ENCODE peak calls at places on chromosomes 7 and 10, in ten cellular contexts. One of them, this sample, is unnamed.

GRCh38 chr7:69561256-69561655 is 37.0 kb upstream of the AUTS2 start:
- DNase-seq in GOT3: no peak
- DNase-seq in left lung: no peak
- DNase-seq in activated T-helper 1 cell treated with Interleukin-2 at 50 U/mL for 16 hours: no peak
- DNase-seq in esophagus squamous epithelium: no peak
- DNase-seq in chondrocyte: no peak
- DNase-seq in memory B cell: no peak
- DNase-seq in adipocyte: no peak
- DNase-seq in WTC11: no peak
- DNase-seq in smooth muscle cell of the brain vasculature: no peak
- DNase-seq in this sample: no peak

GRCh38 chr7:12281026-12281425 is 69.9 kb downstream of the TMEM106B start:
- DNase-seq in memory B cell: no peak
- DNase-seq in esophagus squamous epithelium: no peak
- DNase-seq in WTC11: no peak
- DNase-seq in activated T-helper 1 cell treated with Interleukin-2 at 50 U/mL for 16 hours: no peak
- DNase-seq in GOT3: no peak
- DNase-seq in adipocyte: peak
- DNase-seq in chondrocyte: no peak
- DNase-seq in smooth muscle cell of the brain vasculature: no peak
- DNase-seq in left lung: no peak
- DNase-seq in this sample: no peak

GRCh38 chr7:151308256-151308655 is 33.4 kb upstream of the NUB1 start:
- DNase-seq in WTC11: no peak
- DNase-seq in esophagus squamous epithelium: no peak
- DNase-seq in activated T-helper 1 cell treated with Interleukin-2 at 50 U/mL for 16 hours: no peak
- DNase-seq in chondrocyte: no peak
- DNase-seq in left lung: no peak
- DNase-seq in memory B cell: no peak
- DNase-seq in GOT3: no peak
- DNase-seq in adipocyte: no peak
- DNase-seq in smooth muscle cell of the brain vasculature: no peak
- DNase-seq in this sample: no peak

GRCh38 chr7:127392182-127392565 is 334 bp downstream of the ZNF800 start:
- DNase-seq in left lung: peak
- DNase-seq in memory B cell: peak
- DNase-seq in chondrocyte: peak
- DNase-seq in GOT3: no peak
- DNase-seq in adipocyte: no peak
- DNase-seq in WTC11: peak
- DNase-seq in activated T-helper 1 cell treated with Interleukin-2 at 50 U/mL for 16 hours: peak
- DNase-seq in esophagus squamous epithelium: peak
- DNase-seq in smooth muscle cell of the brain vasculature: no peak
- DNase-seq in this sample: peak

GRCh38 chr10:14822879-14823755 is 14.7 kb downstream of the CDNF start:
- DNase-seq in adipocyte: peak
- DNase-seq in GOT3: no peak
- DNase-seq in memory B cell: peak
- DNase-seq in WTC11: peak
- DNase-seq in left lung: no peak
- DNase-seq in smooth muscle cell of the brain vasculature: no peak
- DNase-seq in chondrocyte: no peak
- DNase-seq in activated T-helper 1 cell treated with Interleukin-2 at 50 U/mL for 16 hours: no peak
- DNase-seq in esophagus squamous epithelium: no peak
- DNase-seq in this sample: peak

GRCh38 chr7:2445047-2445446 is 31.2 kb downstream of the GRIFIN start:
- DNase-seq in adipocyte: no peak
- DNase-seq in activated T-helper 1 cell treated with Interleukin-2 at 50 U/mL for 16 hours: no peak
- DNase-seq in GOT3: no peak
- DNase-seq in chondrocyte: no peak
- DNase-seq in smooth muscle cell of the brain vasculature: no peak
- DNase-seq in left lung: no peak
- DNase-seq in memory B cell: no peak
- DNase-seq in esophagus squamous epithelium: no peak
- DNase-seq in WTC11: no peak
- DNase-seq in this sample: no peak

GRCh38 chr7:75872073-75872782 is 6.6 kb upstream of the RHBDD2 start:
- DNase-seq in esophagus squamous epithelium: no peak
- DNase-seq in adipocyte: peak
- DNase-seq in chondrocyte: no peak
- DNase-seq in WTC11: no peak
- DNase-seq in activated T-helper 1 cell treated with Interleukin-2 at 50 U/mL for 16 hours: no peak
- DNase-seq in memory B cell: no peak
- DNase-seq in left lung: no peak
- DNase-seq in GOT3: no peak
- DNase-seq in smooth muscle cell of the brain vasculature: no peak
- DNase-seq in this sample: no peak

GRCh38 chr10:78549536-78549935 is 515.9 kb downstream of the RPS24 start:
- DNase-seq in smooth muscle cell of the brain vasculature: no peak
- DNase-seq in activated T-helper 1 cell treated with Interleukin-2 at 50 U/mL for 16 hours: no peak
- DNase-seq in GOT3: no peak
- DNase-seq in left lung: no peak
- DNase-seq in esophagus squamous epithelium: no peak
- DNase-seq in WTC11: no peak
- DNase-seq in chondrocyte: no peak
- DNase-seq in memory B cell: no peak
- DNase-seq in adipocyte: no peak
- DNase-seq in this sample: no peak

GRCh38 chr7:85023066-85023687 is 163.7 kb downstream of the SEMA3D start:
- DNase-seq in left lung: no peak
- DNase-seq in WTC11: no peak
- DNase-seq in adipocyte: peak
- DNase-seq in GOT3: no peak
- DNase-seq in memory B cell: peak
- DNase-seq in activated T-helper 1 cell treated with Interleukin-2 at 50 U/mL for 16 hours: no peak
- DNase-seq in smooth muscle cell of the brain vasculature: no peak
- DNase-seq in esophagus squamous epithelium: no peak
- DNase-seq in chondrocyte: no peak
- DNase-seq in this sample: no peak

GRCh38 chr10:124219655-124220054 is 126.3 kb upstream of the CHST15 start:
- DNase-seq in activated T-helper 1 cell treated with Interleukin-2 at 50 U/mL for 16 hours: no peak
- DNase-seq in adipocyte: no peak
- DNase-seq in chondrocyte: no peak
- DNase-seq in memory B cell: no peak
- DNase-seq in GOT3: no peak
- DNase-seq in WTC11: no peak
- DNase-seq in smooth muscle cell of the brain vasculature: no peak
- DNase-seq in left lung: no peak
- DNase-seq in esophagus squamous epithelium: no peak
- DNase-seq in this sample: no peak

GRCh38 chr7:2702594-2702957 is 14.6 kb downstream of the AMZ1 start:
- DNase-seq in adipocyte: no peak
- DNase-seq in WTC11: no peak
- DNase-seq in smooth muscle cell of the brain vasculature: no peak
- DNase-seq in GOT3: no peak
- DNase-seq in esophagus squamous epithelium: no peak
- DNase-seq in activated T-helper 1 cell treated with Interleukin-2 at 50 U/mL for 16 hours: no peak
- DNase-seq in left lung: peak
- DNase-seq in chondrocyte: no peak
- DNase-seq in memory B cell: no peak
- DNase-seq in this sample: no peak

GRCh38 chr7:73718438-73718881 is 1.0 kb downstream of the STX1A start:
- DNase-seq in WTC11: no peak
- DNase-seq in esophagus squamous epithelium: no peak
- DNase-seq in left lung: no peak
- DNase-seq in memory B cell: no peak
- DNase-seq in smooth muscle cell of the brain vasculature: no peak
- DNase-seq in GOT3: no peak
- DNase-seq in activated T-helper 1 cell treated with Interleukin-2 at 50 U/mL for 16 hours: no peak
- DNase-seq in adipocyte: no peak
- DNase-seq in chondrocyte: no peak
- DNase-seq in this sample: no peak

GRCh38 chr7:75951506-75951905 is 36.6 kb downstream of the POR start:
- DNase-seq in adipocyte: peak
- DNase-seq in smooth muscle cell of the brain vasculature: no peak
- DNase-seq in WTC11: no peak
- DNase-seq in activated T-helper 1 cell treated with Interleukin-2 at 50 U/mL for 16 hours: no peak
- DNase-seq in esophagus squamous epithelium: no peak
- DNase-seq in left lung: peak
- DNase-seq in chondrocyte: no peak
- DNase-seq in memory B cell: no peak
- DNase-seq in GOT3: no peak
- DNase-seq in this sample: no peak

GRCh38 chr10:68333905-68334431 is 1.2 kb upstream of the PBLD start:
- DNase-seq in adipocyte: peak
- DNase-seq in esophagus squamous epithelium: no peak
- DNase-seq in chondrocyte: no peak
- DNase-seq in memory B cell: no peak
- DNase-seq in left lung: no peak
- DNase-seq in WTC11: no peak
- DNase-seq in activated T-helper 1 cell treated with Interleukin-2 at 50 U/mL for 16 hours: no peak
- DNase-seq in GOT3: no peak
- DNase-seq in smooth muscle cell of the brain vasculature: no peak
- DNase-seq in this sample: no peak

GRCh38 chr10:58734116-58734515 is 221.4 kb downstream of the BICC1 start:
- DNase-seq in memory B cell: no peak
- DNase-seq in chondrocyte: no peak
- DNase-seq in adipocyte: peak
- DNase-seq in esophagus squamous epithelium: no peak
- DNase-seq in smooth muscle cell of the brain vasculature: no peak
- DNase-seq in GOT3: no peak
- DNase-seq in left lung: no peak
- DNase-seq in WTC11: no peak
- DNase-seq in activated T-helper 1 cell treated with Interleukin-2 at 50 U/mL for 16 hours: no peak
- DNase-seq in this sample: no peak

GRCh38 chr10:90328896-90329295 is 528.9 kb downstream of the HTR7 start:
- DNase-seq in WTC11: no peak
- DNase-seq in memory B cell: no peak
- DNase-seq in left lung: no peak
- DNase-seq in esophagus squamous epithelium: no peak
- DNase-seq in adipocyte: no peak
- DNase-seq in activated T-helper 1 cell treated with Interleukin-2 at 50 U/mL for 16 hours: no peak
- DNase-seq in GOT3: no peak
- DNase-seq in chondrocyte: no peak
- DNase-seq in smooth muscle cell of the brain vasculature: no peak
- DNase-seq in this sample: no peak

GRCh38 chr7:40584667-40585433 is 450.0 kb downstream of the SUGCT start:
- DNase-seq in memory B cell: no peak
- DNase-seq in GOT3: no peak
- DNase-seq in adipocyte: no peak
- DNase-seq in activated T-helper 1 cell treated with Interleukin-2 at 50 U/mL for 16 hours: no peak
- DNase-seq in esophagus squamous epithelium: no peak
- DNase-seq in left lung: no peak
- DNase-seq in chondrocyte: no peak
- DNase-seq in WTC11: no peak
- DNase-seq in smooth muscle cell of the brain vasculature: no peak
- DNase-seq in this sample: no peak

GRCh38 chr10:6721480-6721879 is 141.4 kb upstream of the PRKCQ start:
- DNase-seq in adipocyte: peak
- DNase-seq in smooth muscle cell of the brain vasculature: peak
- DNase-seq in WTC11: no peak
- DNase-seq in left lung: no peak
- DNase-seq in GOT3: no peak
- DNase-seq in esophagus squamous epithelium: no peak
- DNase-seq in memory B cell: no peak
- DNase-seq in activated T-helper 1 cell treated with Interleukin-2 at 50 U/mL for 16 hours: no peak
- DNase-seq in chondrocyte: no peak
- DNase-seq in this sample: no peak

GRCh38 chr10:100101526-100102076 is 19.9 kb upstream of the CPN1 start:
- DNase-seq in activated T-helper 1 cell treated with Interleukin-2 at 50 U/mL for 16 hours: no peak
- DNase-seq in left lung: no peak
- DNase-seq in adipocyte: peak
- DNase-seq in chondrocyte: no peak
- DNase-seq in GOT3: no peak
- DNase-seq in smooth muscle cell of the brain vasculature: no peak
- DNase-seq in WTC11: no peak
- DNase-seq in memory B cell: no peak
- DNase-seq in esophagus squamous epithelium: no peak
- DNase-seq in this sample: no peak

GRCh38 chr10:131636841-131637724 is 263.7 kb upstream of the PPP2R2D start:
- DNase-seq in activated T-helper 1 cell treated with Interleukin-2 at 50 U/mL for 16 hours: no peak
- DNase-seq in smooth muscle cell of the brain vasculature: no peak
- DNase-seq in memory B cell: no peak
- DNase-seq in chondrocyte: peak
- DNase-seq in GOT3: no peak
- DNase-seq in esophagus squamous epithelium: no peak
- DNase-seq in adipocyte: no peak
- DNase-seq in WTC11: no peak
- DNase-seq in left lung: no peak
- DNase-seq in this sample: no peak

GRCh38 chr10:21519981-21520436 is 5.5 kb downstream of the SKIDA1 start:
- DNase-seq in left lung: no peak
- DNase-seq in adipocyte: peak
- DNase-seq in smooth muscle cell of the brain vasculature: no peak
- DNase-seq in activated T-helper 1 cell treated with Interleukin-2 at 50 U/mL for 16 hours: no peak
- DNase-seq in memory B cell: peak
- DNase-seq in GOT3: no peak
- DNase-seq in WTC11: no peak
- DNase-seq in chondrocyte: no peak
- DNase-seq in esophagus squamous epithelium: no peak
- DNase-seq in this sample: no peak

This sample was measured in GM18507.